ENCODE peak calls at places on chromosomes 11 and 22, in six cellular contexts. L is transverse colon, P is testis, W is neural progenitor cell, C is upper lobe of right lung, N is heart left ventricle. X is an unnamed sample.

GRCh38 chr11:74680703-74681531 is 50.3 kb downstream of the CHRDL2 start:
- DNase-seq in W (no peak), C (peak), L (peak), N (no peak), P (peak), X (no peak)

GRCh38 chr11:115927823-115928329 is 423.7 kb upstream of the CADM1 start:
- DNase-seq in W (no peak), L (no peak), N (no peak), C (no peak), P (no peak), X (no peak)

GRCh38 chr11:74592063-74592440 is 330 bp upstream of the POLD3 start:
- DNase-seq in P (no peak), N (no peak), C (no peak), W (no peak), L (no peak), X (peak)

GRCh38 chr22:27480487-27480886 is 321.1 kb downstream of the MN1 start:
- DNase-seq in P (no peak), C (no peak), L (no peak), N (no peak), W (peak), X (no peak)

GRCh38 chr22:50035131-50035881 is 22.7 kb upstream of the IL17REL start:
- DNase-seq in P (no peak), N (no peak), W (no peak), L (no peak), C (peak), X (no peak)

GRCh38 chr11:76327756-76328388 is 53.1 kb downstream of the THAP12 start:
- DNase-seq in L (no peak), N (no peak), C (peak), P (no peak), W (no peak), X (no peak)

GRCh38 chr11:94020777-94021615 is at the start of gene HEPHL1:
- DNase-seq in C (no peak), L (no peak), N (no peak), P (no peak), W (no peak), X (no peak)

GRCh38 chr11:134606251-134606650 is 194.2 kb upstream of the B3GAT1 start:
- DNase-seq in C (no peak), W (no peak), N (no peak), P (no peak), L (no peak), X (no peak)

GRCh38 chr11:60860943-60861342 is 5.2 kb upstream of the PTGDR2 start:
- DNase-seq in N (peak), C (peak), P (no peak), W (no peak), L (no peak), X (peak)

GRCh38 chr11:131885371-131885770 is 515.0 kb downstream of the NTM start:
- DNase-seq in P (no peak), C (no peak), L (no peak), W (no peak), N (no peak), X (no peak)

DNA sequence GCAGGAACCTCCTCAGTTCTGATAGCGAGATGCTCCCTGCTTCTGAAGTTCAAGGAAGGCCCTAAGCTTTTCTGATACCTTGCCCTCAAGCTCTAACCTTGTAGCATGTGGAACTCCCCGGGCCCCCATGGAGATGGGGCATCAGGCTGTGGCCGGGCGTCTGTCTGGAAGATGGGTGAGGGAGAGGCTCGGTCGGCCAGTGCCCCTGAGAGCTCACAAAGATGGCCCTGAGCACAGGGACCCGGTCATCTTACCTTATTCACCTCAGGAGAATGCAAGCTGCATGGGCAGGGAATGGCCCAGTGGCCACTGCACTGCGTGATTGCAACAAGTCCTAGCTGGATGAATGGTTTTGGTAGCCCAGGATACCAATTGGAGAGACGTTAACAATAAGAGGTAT is 830.3 kb downstream of the TBC1D22A start:
- DNase-seq in C (peak), W (no peak), N (no peak), P (no peak), L (no peak), X (no peak)
- H3K4me3 ChIP-seq in C (no peak), W (no peak), N (no peak), P (no peak), L (no peak), X (no peak)

DNA sequence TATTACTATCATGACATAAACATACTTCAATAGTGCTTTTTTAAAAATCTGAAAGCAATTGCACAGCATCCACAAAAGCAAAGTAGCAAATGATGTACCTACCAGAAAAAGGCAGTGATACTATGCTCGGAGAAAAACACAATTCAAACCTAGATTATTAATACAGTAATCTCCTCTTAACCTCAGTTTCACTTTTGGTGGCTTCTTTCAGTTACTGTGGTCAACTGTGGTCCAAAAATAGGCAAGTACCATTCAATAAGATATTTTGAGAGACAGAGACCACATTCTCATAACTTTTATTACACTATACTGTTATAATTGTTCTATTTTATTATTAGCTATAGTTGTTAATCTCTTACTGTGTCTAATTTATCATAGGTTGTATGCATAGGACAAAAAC is 20.8 kb downstream of the KCNA4 start:
- DNase-seq in W (no peak), N (no peak), L (no peak), P (no peak), C (no peak), X (no peak)
- H3K4me3 ChIP-seq in W (no peak), N (no peak), L (no peak), P (no peak), C (no peak), X (no peak)

DNA sequence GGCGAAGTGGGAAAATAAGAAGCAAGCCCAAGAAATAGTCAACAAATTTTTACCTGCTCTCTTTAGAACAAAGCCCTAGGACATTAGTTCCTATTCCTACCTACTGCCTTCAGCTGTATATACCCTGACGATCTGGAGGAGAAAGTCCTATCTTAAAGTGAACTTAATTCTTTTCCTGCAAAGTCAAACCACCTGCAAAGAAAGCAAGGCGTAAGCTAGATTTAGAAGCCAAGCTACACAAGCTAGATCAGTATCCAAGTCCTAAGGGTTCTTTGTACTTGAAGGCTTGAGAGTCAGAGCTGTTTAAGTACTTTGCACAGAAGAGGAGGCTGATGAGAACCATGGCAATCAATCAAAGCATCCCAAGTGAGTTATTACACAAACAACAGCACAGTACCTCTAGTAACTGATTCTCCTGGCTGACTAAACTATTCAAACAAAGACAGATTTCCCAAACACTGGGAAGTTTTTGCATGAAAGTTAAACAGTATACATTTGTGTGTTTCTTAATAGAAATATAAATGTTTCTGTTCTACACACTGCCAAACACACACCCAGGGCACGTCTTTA is 1.9 kb downstream of the CDON start:
- DNase-seq in W (peak), C (no peak), L (no peak), P (no peak), N (no peak), X (no peak)
- H3K4me3 ChIP-seq in W (peak), C (no peak), L (no peak), P (no peak), N (peak), X (no peak)

GRCh38 chr11:65213322-65214211 is 31.8 kb downstream of the CAPN1 start:
- DNase-seq in N (no peak), W (no peak), L (no peak), P (no peak), C (no peak), X (no peak)
- H3K4me3 ChIP-seq in N (no peak), W (no peak), L (no peak), P (no peak), C (no peak), X (no peak)

DNA sequence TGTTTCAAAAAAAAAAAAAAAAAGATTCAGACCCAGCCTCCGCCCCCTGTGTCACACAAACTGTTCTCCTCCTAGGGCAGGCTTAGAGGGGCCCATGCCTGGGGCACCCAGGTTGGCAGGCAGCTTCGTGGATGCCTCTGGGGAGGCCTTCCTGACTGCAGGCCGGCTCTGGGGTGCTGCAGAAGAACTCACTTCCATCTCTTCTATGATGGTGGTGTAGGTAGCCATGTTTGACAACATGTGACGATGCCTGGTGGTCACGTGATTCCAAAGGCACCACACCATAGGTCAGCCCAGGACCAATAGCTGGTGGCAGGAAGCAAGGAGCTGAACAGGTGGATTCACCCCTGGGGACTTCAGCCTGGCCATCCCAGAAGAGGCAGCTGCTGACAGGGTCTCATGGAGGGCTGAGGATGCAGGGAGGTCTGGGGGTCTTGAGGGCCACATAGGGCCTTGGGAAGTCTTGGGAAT is 24.1 kb upstream of the CELSR1 start:
- DNase-seq in N (no peak), P (peak), L (no peak), W (peak), C (no peak), X (peak)
- H3K4me3 ChIP-seq in N (no peak), P (no peak), L (no peak), W (peak), C (no peak), X (no peak)

X was measured in fibroblast of mammary gland.